ENCODE peak calls at places on chromosomes 7 and 10, in ten cellular contexts. C is dorsolateral prefrontal cortex, E is hepatocyte, G is ascending aorta, P is Panc1, V is Caco-2, Q is BE2C, X is left ventricle myocardium inferior, K is endodermal cell, A is ovary. O is an unnamed sample.

GRCh38 chr10:86290933-86291615 is 75.5 kb downstream of the GRID1 start:
- DNase-seq in C (no peak), E (no peak), G (no peak), P (no peak), V (no peak), Q (no peak), X (no peak), K (peak; percentile 30), A (no peak), O (no peak)

GRCh38 chr10:53508197-53508596 is 735.6 kb upstream of the MBL2 start:
- DNase-seq in C (no peak), E (no peak), G (no peak), P (no peak), V (no peak), Q (no peak), X (no peak), K (no peak), A (no peak), O (no peak)

GRCh38 chr10:89478739-89479116 is 56.7 kb downstream of the SLC16A12 start:
- DNase-seq in C (no peak), E (no peak), G (no peak), P (no peak), V (no peak), Q (no peak), X (no peak), K (peak; percentile 49), A (no peak), O (peak; percentile 11)

GRCh38 chr7:12683678-12684077 is 3.8 kb upstream of the ARL4A start:
- DNase-seq in C (no peak), E (no peak), G (no peak), P (no peak), V (no peak), Q (no peak), X (no peak), K (no peak), A (no peak), O (peak; percentile 30)

GRCh38 chr7:1920266-1920681 is 250.2 kb downstream of the ELFN1 start:
- DNase-seq in C (no peak), E (no peak), G (no peak), P (no peak), V (no peak), Q (no peak), X (no peak), K (no peak), A (no peak), O (no peak)

GRCh38 chr7:504221-505081 is 15.2 kb downstream of the PDGFA start:
- DNase-seq in C (no peak), E (no peak), G (no peak), P (no peak), V (peak; percentile 55), Q (no peak), X (peak; percentile 12), K (no peak), A (no peak), O (no peak)

GRCh38 chr10:119769886-119770285 is 44.0 kb downstream of the INPP5F start:
- DNase-seq in C (no peak), E (no peak), G (no peak), P (no peak), V (no peak), Q (no peak), X (no peak), K (no peak), A (no peak), O (peak; percentile 92)

GRCh38 chr7:134444198-134444960 is 14.5 kb downstream of the AKR1B1 start:
- DNase-seq in C (no peak), E (no peak), G (no peak), P (no peak), V (peak; percentile 32), Q (peak; percentile 33), X (peak; percentile 44), K (no peak), A (no peak), O (no peak)

GRCh38 chr10:44799971-44800370 is 111.2 kb upstream of the TMEM72 start:
- DNase-seq in C (no peak), E (no peak), G (no peak), P (no peak), V (no peak), Q (no peak), X (no peak), K (no peak), A (no peak), O (no peak)

DNA sequence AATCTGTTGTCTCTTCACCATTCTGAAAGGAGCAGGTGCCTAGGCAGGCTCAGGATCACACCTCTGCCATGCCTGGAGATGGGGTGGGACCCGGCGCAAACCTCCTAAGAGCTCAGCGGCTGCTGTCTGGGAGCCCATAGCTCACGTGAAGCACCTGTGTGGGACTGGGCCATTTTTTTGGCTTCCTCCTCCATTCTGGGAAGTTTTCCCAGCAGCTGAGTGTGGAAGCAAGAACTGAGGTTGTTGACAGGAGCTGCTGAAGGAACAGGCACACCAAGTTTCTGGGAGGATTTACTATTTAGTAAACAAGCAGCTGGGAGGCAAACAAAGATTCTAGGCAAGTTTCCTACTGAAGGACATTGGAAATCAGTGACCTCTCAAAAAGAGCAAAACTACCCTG is 77.3 kb downstream of the FAM13C start:
- DNase-seq in C (no peak), E (no peak), G (no peak), P (no peak), V (no peak), Q (no peak), X (no peak), K (no peak), A (no peak), O (no peak)
- H3K4me3 ChIP-seq in C (no peak overlapping the region), E (no peak overlapping the region), G (no peak overlapping the region), P (no peak overlapping the region), V (no peak overlapping the region), Q (no peak overlapping the region), X (no peak overlapping the region), K (no peak overlapping the region), A (no peak overlapping the region), O (no peak overlapping the region)

GRCh38 chr10:124566222-124566888 is 104.7 kb downstream of the LHPP start:
- DNase-seq in C (no peak), E (no peak), G (no peak), P (no peak), V (no peak), Q (no peak), X (no peak), K (no peak), A (no peak), O (no peak)

GRCh38 chr10:124564881-124565280 is 103.3 kb downstream of the LHPP start:
- DNase-seq in C (no peak), E (no peak), G (no peak), P (no peak), V (no peak), Q (no peak), X (no peak), K (no peak), A (no peak), O (no peak)

GRCh38 chr10:124563320-124563719 is 101.7 kb downstream of the LHPP start:
- DNase-seq in C (no peak), E (no peak), G (no peak), P (no peak), V (no peak), Q (no peak), X (no peak), K (no peak), A (no peak), O (no peak)

GRCh38 chr10:124566981-124567835 is 105.6 kb downstream of the LHPP start:
- DNase-seq in C (no peak), E (no peak), G (no peak), P (no peak), V (no peak), Q (no peak), X (no peak), K (peak; percentile 44), A (no peak), O (no peak)

DNA sequence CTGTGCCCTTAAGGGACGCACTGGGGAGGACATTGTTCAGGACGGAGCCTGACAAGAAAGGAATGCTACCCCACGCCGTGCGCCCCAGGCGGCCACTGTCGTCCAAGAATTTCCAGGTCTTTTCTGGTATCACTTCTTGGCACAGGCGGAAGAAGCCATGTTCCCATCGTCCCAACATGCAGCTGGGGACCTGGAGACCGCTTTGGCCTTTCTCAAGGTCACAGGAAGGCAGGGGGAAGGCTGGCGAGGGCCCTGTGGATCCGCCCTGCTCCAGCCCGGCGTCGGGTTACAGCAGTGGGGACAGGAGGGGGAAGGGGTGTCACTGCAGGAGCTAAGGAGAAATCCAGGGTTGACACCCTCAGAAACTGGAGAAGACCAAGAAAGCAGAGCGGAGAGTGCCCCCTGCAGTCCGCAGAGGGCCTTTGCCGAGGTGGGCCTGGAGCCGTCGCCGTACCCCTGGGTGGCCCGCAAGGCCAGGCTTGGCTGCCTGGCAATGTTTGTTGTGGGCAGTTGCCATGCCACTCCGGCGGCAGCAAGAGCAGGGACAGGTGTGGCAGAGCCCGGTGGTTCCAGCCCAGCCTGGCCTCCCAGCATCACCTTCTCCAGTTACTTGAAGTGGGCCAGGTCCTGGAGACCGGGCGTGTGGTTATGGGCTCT is 104.1 kb downstream of the LHPP start:
- DNase-seq in C (no peak), E (no peak), G (peak; percentile 7), P (no peak), V (peak; percentile 29), Q (no peak), X (no peak), K (peak; percentile 93), A (no peak), O (no peak)
- TF ChIP-seq CTCF in C (peak; percentile 31), E (peak; percentile 35), G (no peak), P (no peak), V (peak; percentile 24), Q (peak; percentile 36), X (peak; percentile 54), K (peak; percentile 90), A (no peak), O (peak; percentile 54)

GRCh38 chr7:100773491-100773890 is 40.1 kb downstream of the ZAN start:
- DNase-seq in C (no peak), E (no peak), G (no peak), P (no peak), V (no peak), Q (no peak), X (no peak), K (no peak), A (no peak), O (no peak)
- H3K27me3 ChIP-seq in C (no peaks in the 10 kb centered on the region), E (no peaks in the 10 kb centered on the region), G (no peaks in the 10 kb centered on the region), P (no peaks in the 10 kb centered on the region), V (no peaks in the 10 kb centered on the region), Q (peaks cover 7% of the 10 kb centered on the region), X (peaks cover 68% of the 10 kb centered on the region), K (no peaks in the 10 kb centered on the region), A (no peaks in the 10 kb centered on the region), O (peaks cover 3% of the 10 kb centered on the region)

GRCh38 chr7:73770002-73770859 is at the start of gene CLDN3:
- DNase-seq in C (no peak), E (peak; percentile 94), G (no peak), P (no peak), V (peak; percentile 93), Q (peak; percentile 23), X (no peak), K (peak; percentile 96), A (no peak), O (no peak)

GRCh38 chr7:73770860-73771665 is 993 bp upstream of the CLDN3 start:
- DNase-seq in C (no peak), E (no peak), G (no peak), P (no peak), V (no peak), Q (no peak), X (no peak), K (no peak), A (no peak), O (no peak)

GRCh38 chr7:73766556-73767229 is 3.4 kb downstream of the CLDN3 start:
- DNase-seq in C (no peak), E (no peak), G (no peak), P (no peak), V (no peak), Q (no peak), X (no peak), K (no peak), A (no peak), O (no peak)

GRCh38 chr7:73769481-73770001 is 529 bp downstream of the CLDN3 start:
- DNase-seq in C (no peak), E (no peak), G (no peak), P (no peak), V (no peak), Q (no peak), X (no peak), K (no peak), A (no peak), O (no peak)

GRCh38 chr7:73768661-73769480 is 1.2 kb downstream of the CLDN3 start:
- DNase-seq in C (no peak), E (no peak), G (no peak), P (no peak), V (no peak), Q (no peak), X (no peak), K (peak; percentile 59), A (no peak), O (no peak)
- H3K4me3 ChIP-seq in C (no peak overlapping the region), E (no peak overlapping the region), G (peak overlapping the region; percentile 55), P (no peak overlapping the region), V (peak overlapping the region; percentile 66), Q (no peak overlapping the region), X (no peak overlapping the region), K (no peak overlapping the region), A (peak overlapping the region; percentile 18), O (no peak overlapping the region)

O was measured in bronchial epithelial cell.